ENCODE peak calls at places on chromosomes 7 and 10, in eight cellular contexts. Q is CD8-positive, alpha-beta T cell; O is CD4-positive, alpha-beta T cell; U is brain microvascular endothelial cell; G is cardiac fibroblast; R is chondrocyte; J is GM12865; B is tibial artery. M is an unnamed sample.

GRCh38 chr7:94247970-94248369 is 146.7 kb upstream of the COL1A2 start:
- DNase-seq in O (no peak), U (no peak), R (no peak), Q (no peak), J (no peak), B (no peak), G (no peak), M (no peak)

GRCh38 chr7:29289156-29290021 is 94.8 kb downstream of the CHN2 start:
- DNase-seq in O (no peak), G (peak; percentile 44), B (peak; percentile 54), J (peak; percentile 54), R (no peak), Q (no peak), U (no peak), M (no peak)

GRCh38 chr7:151233111-151233701 is 923 bp downstream of the CHPF2 start:
- DNase-seq in Q (peak; percentile 64), R (no peak), B (no peak), U (peak; percentile 78), J (peak; percentile 67), G (peak; percentile 85), O (peak; percentile 46), M (peak; percentile 32)

GRCh38 chr10:28769147-28769604 is 91.9 kb downstream of the BAMBI start:
- DNase-seq in Q (no peak), J (no peak), B (no peak), U (no peak), O (no peak), G (no peak), R (no peak), M (no peak)

GRCh38 chr10:7337431-7338171 is 73.2 kb downstream of the SFMBT2 start:
- DNase-seq in B (no peak), Q (no peak), O (no peak), R (no peak), J (peak; percentile 43), U (no peak), G (no peak), M (peak; percentile 9)

GRCh38 chr10:100014129-100014762 is 4.5 kb upstream of the DNMBP start:
- DNase-seq in U (no peak), O (no peak), J (peak; percentile 95), B (no peak), R (no peak), Q (no peak), G (no peak), M (peak; percentile 97)

GRCh38 chr10:613217-613616 is 76.3 kb downstream of the DIP2C start:
- DNase-seq in U (no peak), G (no peak), Q (no peak), O (no peak), B (no peak), J (no peak), R (no peak), M (no peak)

GRCh38 chr10:78510566-78511323 is 477.1 kb downstream of the RPS24 start:
- DNase-seq in U (no peak), G (no peak), J (no peak), O (no peak), B (peak; percentile 59), Q (peak; percentile 42), R (no peak), M (no peak)

GRCh38 chr7:24713039-24713793 is 44.0 kb downstream of the GSDME start:
- DNase-seq in J (no peak), O (no peak), Q (peak; percentile 21), B (no peak), G (no peak), U (no peak), R (no peak), M (no peak)

GRCh38 chr7:150966002-150966401 is 12.1 kb downstream of the KCNH2 start:
- DNase-seq in O (no peak), U (no peak), G (no peak), B (no peak), R (no peak), J (no peak), Q (no peak), M (peak; percentile 20)

GRCh38 chr7:32393861-32394260 is 96.3 kb downstream of the LSM5 start:
- DNase-seq in U (no peak), O (no peak), R (no peak), Q (no peak), G (no peak), J (no peak), B (no peak), M (no peak)

GRCh38 chr7:124893140-124893810 is 36.4 kb downstream of the POT1 start:
- DNase-seq in J (no peak), U (no peak), B (no peak), Q (no peak), R (no peak), O (no peak), G (no peak), M (no peak)

GRCh38 chr10:116163732-116164131 is 109.3 kb downstream of the GFRA1 start:
- DNase-seq in G (no peak), R (no peak), B (no peak), O (no peak), U (no peak), Q (no peak), J (no peak), M (no peak)

GRCh38 chr10:17616403-17617030 is 657 bp downstream of the HACD1 start:
- DNase-seq in O (no peak), Q (no peak), B (peak; percentile 73), R (no peak), G (peak; percentile 53), U (peak; percentile 37), J (peak; percentile 29), M (no peak)

GRCh38 chr10:62016477-62017140 is 115.1 kb downstream of the ARID5B start:
- DNase-seq in B (no peak), R (no peak), J (no peak), U (no peak), O (no peak), Q (no peak), G (peak; percentile 30), M (peak; percentile 36)

GRCh38 chr7:106050002-106050742 is 61.9 kb downstream of the SYPL1 start:
- DNase-seq in O (no peak), U (peak; percentile 6), Q (no peak), B (no peak), R (no peak), J (no peak), G (peak; percentile 65), M (no peak)
- TF ChIP-seq CTCF in O (no peak), U (peak; percentile 51), Q (no peak), B (no peak), R (peak; percentile 19), J (no peak), G (peak; percentile 19), M (peak; percentile 56)

DNA sequence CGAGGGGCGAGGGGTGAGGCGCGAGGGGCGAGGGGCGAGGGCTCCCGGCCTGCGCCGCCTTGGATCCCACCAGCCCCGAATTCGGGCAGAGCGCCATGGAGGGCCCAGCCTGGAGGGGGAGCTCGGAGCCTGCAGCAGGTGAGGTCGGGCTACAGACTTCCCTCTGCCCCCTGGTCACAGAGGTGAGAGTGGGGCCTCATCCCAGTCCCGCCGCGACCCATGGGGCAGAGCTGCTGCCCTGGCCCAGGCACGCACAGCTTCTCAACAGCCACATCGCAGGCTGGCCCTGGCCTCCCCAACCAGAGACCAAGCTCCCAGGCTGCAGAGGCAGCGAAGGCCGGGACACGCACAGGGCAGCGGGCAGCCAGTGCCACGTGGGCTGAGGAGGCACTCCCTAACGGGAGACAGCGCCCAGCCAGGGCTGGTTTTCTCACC is 191.8 kb downstream of the PTPRN2 start:
- DNase-seq in R (peak; percentile 89), Q (no peak), J (no peak), B (no peak), G (no peak), U (no peak), O (no peak), M (no peak)
- TF ChIP-seq CTCF in R (no peak), Q (no peak), J (no peak), B (no peak), G (no peak), U (no peak), O (no peak), M (no peak)

GRCh38 chr10:84511106-84511505 is 182.7 kb downstream of the CCSER2 start:
- DNase-seq in R (no peak), O (no peak), J (no peak), U (no peak), G (no peak), B (no peak), Q (no peak), M (no peak)

GRCh38 chr10:84511709-84512108 is 183.3 kb downstream of the CCSER2 start:
- DNase-seq in J (no peak), O (no peak), Q (no peak), G (no peak), U (no peak), R (no peak), B (no peak), M (no peak)

GRCh38 chr10:84510121-84510520 is 181.7 kb downstream of the CCSER2 start:
- DNase-seq in Q (no peak), B (no peak), O (no peak), R (no peak), U (peak; percentile 63), J (no peak), G (peak; percentile 73), M (no peak)
- TF ChIP-seq CTCF in Q (no peak), B (no peak), O (no peak), R (no peak), U (no peak), J (no peak), G (no peak), M (no peak)

DNA sequence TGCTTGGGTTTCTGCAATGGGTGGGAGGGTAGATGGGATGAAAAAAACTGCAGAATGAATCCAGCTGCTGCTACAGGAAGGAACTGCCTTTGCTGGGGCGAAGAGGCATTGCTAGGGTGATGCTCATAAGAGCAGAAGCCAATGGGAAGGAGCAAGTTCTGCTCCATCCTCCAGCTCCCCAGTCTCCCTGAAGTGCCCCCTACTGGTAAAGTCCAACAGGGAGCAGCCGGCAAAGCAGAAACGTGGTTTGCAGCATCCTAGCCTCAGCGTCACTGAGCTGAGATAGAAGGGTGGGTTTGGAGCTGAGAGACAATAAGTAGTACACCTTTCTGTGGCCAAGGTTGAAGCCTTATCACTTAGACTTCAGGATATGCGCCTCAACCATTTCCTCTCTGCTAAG is 220.5 kb downstream of the CCSER2 start:
- DNase-seq in J (no peak), O (no peak), G (no peak), U (no peak), R (no peak), B (no peak), Q (no peak), M (no peak)
- TF ChIP-seq CTCF in J (peak; percentile 32), O (no peak), G (peak; percentile 36), U (peak; percentile 50), R (peak; percentile 23), B (no peak), Q (no peak), M (peak; percentile 61)

M was measured in OCI-LY7.